ENCODE peak calls at places on chromosome 14, in four cellular contexts. Y is H1, T is K562, S is GM12878. I is an unnamed sample.

GRCh38 chr14:24843494-24843893 is 206.5 kb downstream of the STXBP6 start:
- DNase-seq in Y (no peak), T (no peak), S (peak), I (no peak)

GRCh38 chr14:63996016-63996415 is 143.2 kb downstream of the SYNE2 start:
- DNase-seq in T (no peak), S (no peak), Y (no peak), I (no peak)

GRCh38 chr14:81219821-81220487 is 805 bp downstream of the GTF2A1 start:
- DNase-seq in Y (no peak), T (peak), S (no peak), I (peak)

GRCh38 chr14:32507029-32507984 is 178.2 kb downstream of the AKAP6 start:
- DNase-seq in S (no peak), T (no peak), Y (no peak), I (peak)

GRCh38 chr14:104316723-104317499 is 178.5 kb downstream of the KIF26A start:
- DNase-seq in S (no peak), Y (no peak), T (no peak), I (no peak)

GRCh38 chr14:90788031-90788430 is 28.2 kb downstream of the TTC7B start:
- DNase-seq in T (no peak), Y (no peak), S (no peak), I (no peak)

GRCh38 chr14:102314242-102315011 is 5.1 kb upstream of the ZNF839 start:
- DNase-seq in Y (no peak), S (no peak), T (peak), I (peak)

GRCh38 chr14:92451755-92452154 is 61.8 kb upstream of the RIN3 start:
- DNase-seq in S (no peak), Y (no peak), T (no peak), I (no peak)

GRCh38 chr14:94581127-94581999 is at the start of gene SERPINA5:
- DNase-seq in T (peak), S (no peak), Y (no peak), I (no peak)

GRCh38 chr14:24271834-24272263 is 452 bp upstream of the RABGGTA start:
- DNase-seq in Y (no peak), S (no peak), T (no peak), I (no peak)

GRCh38 chr14:88013750-88014349 is 8.9 kb downstream of the GPR65 start:
- DNase-seq in Y (no peak), T (peak), S (no peak), I (peak)

GRCh38 chr14:100391777-100392176 is 68.6 kb downstream of the SLC25A47 start:
- DNase-seq in Y (no peak), T (no peak), S (no peak), I (peak)

GRCh38 chr14:54568821-54569591 is 2.1 kb downstream of the SAMD4A start:
- DNase-seq in Y (no peak), S (no peak), T (no peak), I (peak)

GRCh38 chr14:51653855-51654548 is 2.3 kb downstream of the FRMD6 start:
- DNase-seq in Y (no peak), T (no peak), S (no peak), I (peak)

GRCh38 chr14:92557544-92557912 is 43.9 kb downstream of the RIN3 start:
- DNase-seq in T (no peak), Y (no peak), S (no peak), I (no peak)

GRCh38 chr14:52071675-52072074 is 2.8 kb upstream of the NID2 start:
- DNase-seq in T (no peak), S (no peak), Y (no peak), I (peak)

GRCh38 chr14:31897581-31898186 is 179.4 kb upstream of the ARHGAP5 start:
- DNase-seq in T (no peak), Y (no peak), S (no peak), I (no peak)

GRCh38 chr14:52111583-52111982 is 42.7 kb upstream of the NID2 start:
- DNase-seq in Y (no peak), T (no peak), S (no peak), I (peak)

GRCh38 chr14:75946785-75947184 is 35.0 kb downstream of the TGFB3 start:
- DNase-seq in Y (no peak), T (no peak), S (no peak), I (no peak)

DNA sequence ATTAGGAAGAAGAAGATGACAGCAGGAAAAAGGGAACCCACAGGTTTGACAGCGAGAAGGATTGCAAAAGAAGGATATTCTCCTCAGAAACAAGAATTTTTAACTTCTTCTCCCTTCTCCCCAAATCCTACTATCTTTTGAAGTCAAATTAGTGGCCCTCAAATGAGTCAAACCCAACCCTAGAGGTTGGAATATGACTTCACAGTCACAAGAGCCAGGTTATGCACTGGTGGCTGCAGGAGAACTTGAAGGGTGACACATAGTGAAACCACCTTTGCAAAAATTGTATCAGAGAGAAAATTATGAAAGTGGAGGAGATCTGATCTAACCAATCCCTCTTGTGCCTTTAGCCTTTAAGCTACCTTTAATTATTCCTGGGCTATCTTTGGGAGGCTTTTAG is 386.2 kb upstream of the CCDC196 start:
- DNase-seq in S (peak), T (no peak), Y (no peak), I (no peak)
- TF ChIP-seq CHD1 in S (no peak), T (no peak), Y (no peak), I (no peak)

GRCh38 chr14:96131836-96132235 is 72.8 kb upstream of the BDKRB2 start:
- DNase-seq in T (no peak), S (no peak), Y (no peak), I (no peak)
- TF ChIP-seq CHD1 in T (no peak), S (no peak), Y (no peak), I (no peak)

GRCh38 chr14:89501381-89501780 is 84.3 kb upstream of the FOXN3 start:
- DNase-seq in S (no peak), Y (no peak), T (no peak), I (peak)

GRCh38 chr14:89495718-89496117 is 78.7 kb upstream of the FOXN3 start:
- DNase-seq in T (no peak), S (no peak), Y (no peak), I (no peak)

GRCh38 chr14:89500303-89500702 is 83.3 kb upstream of the FOXN3 start:
- DNase-seq in T (no peak), Y (no peak), S (no peak), I (no peak)

GRCh38 chr14:89502966-89503365 is 85.9 kb upstream of the FOXN3 start:
- DNase-seq in Y (no peak), S (no peak), T (no peak), I (no peak)

GRCh38 chr14:89498836-89499235 is 81.8 kb upstream of the FOXN3 start:
- DNase-seq in Y (no peak), T (no peak), S (no peak), I (no peak)
- TF ChIP-seq CHD1 in Y (no peak), T (no peak), S (no peak), I (no peak)

GRCh38 chr14:74684444-74684843 is 28.4 kb downstream of the AREL1 start:
- DNase-seq in Y (no peak), S (peak), T (no peak), I (no peak)
- TF ChIP-seq CHD1 in Y (no peak), S (no peak), T (no peak), I (no peak)

DNA sequence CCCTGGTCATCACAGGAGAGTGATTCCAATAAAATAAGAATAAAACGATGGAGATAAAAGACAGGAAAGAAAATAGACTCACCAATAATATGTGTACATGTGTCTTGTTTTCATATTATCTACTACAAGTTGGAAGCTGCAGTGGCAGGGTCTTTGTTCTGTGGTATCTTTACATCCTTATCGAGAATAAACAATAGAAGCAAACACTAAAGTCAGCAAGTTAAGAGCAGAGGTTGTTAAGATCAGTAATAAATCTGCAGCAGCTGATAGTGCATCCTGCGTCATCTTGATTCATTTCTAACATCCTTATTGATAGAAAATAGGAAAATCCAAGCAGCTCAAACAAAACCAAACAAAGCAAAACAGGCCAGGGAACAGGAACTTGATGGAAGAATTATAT is 107.4 kb downstream of the RPS29 start:
- DNase-seq in Y (no peak), S (no peak), T (no peak), I (no peak)
- TF ChIP-seq CHD1 in Y (no peak), S (no peak), T (no peak), I (no peak)

GRCh38 chr14:39500253-39500652 is 68.0 kb upstream of the FBXO33 start:
- DNase-seq in T (no peak), S (no peak), Y (no peak), I (no peak)

GRCh38 chr14:39505812-39506211 is 73.6 kb upstream of the FBXO33 start:
- DNase-seq in S (no peak), Y (no peak), T (no peak), I (no peak)
- TF ChIP-seq CHD1 in S (no peak), Y (no peak), T (no peak), I (no peak)

GRCh38 chr14:96757456-96757855 is 39.7 kb upstream of the VRK1 start:
- DNase-seq in S (no peak), T (no peak), Y (no peak), I (no peak)

GRCh38 chr14:96756745-96757144 is 40.4 kb upstream of the VRK1 start:
- DNase-seq in Y (no peak), T (peak), S (no peak), I (no peak)

GRCh38 chr14:96754162-96754844 is 42.9 kb upstream of the VRK1 start:
- DNase-seq in T (no peak), S (no peak), Y (no peak), I (peak)

GRCh38 chr14:96752594-96752993 is 44.6 kb upstream of the VRK1 start:
- DNase-seq in T (no peak), Y (no peak), S (no peak), I (peak)

GRCh38 chr14:96754845-96755184 is 42.4 kb upstream of the VRK1 start:
- DNase-seq in S (no peak), T (no peak), Y (no peak), I (no peak)
- TF ChIP-seq CHD1 in S (no peak), T (no peak), Y (no peak), I (no peak)